ENCODE peak calls at places on chromosomes 13 and 19, in seven cellular contexts. Q, A, D, R, N, S and P are unnamed samples.

GRCh38 chr13:20165417-20166257 is 4.8 kb upstream of the GJA3 start:
- DNase-seq in Q (no peak), A (no peak), D (no peak), R (no peak), N (no peak), S (no peak), P (no peak)

GRCh38 chr19:8552810-8553209 is 24.4 kb downstream of the MYO1F start:
- DNase-seq in Q (no peak), A (no peak), D (no peak), R (peak), N (no peak), S (no peak), P (peak)

GRCh38 chr19:10279737-10280442 is 6.9 kb upstream of the ICAM4 start:
- DNase-seq in Q (no peak), A (no peak), D (no peak), R (no peak), N (no peak), S (no peak), P (no peak)

GRCh38 chr13:93217701-93218100 is 8.9 kb upstream of the GPC6 start:
- DNase-seq in Q (no peak), A (no peak), D (no peak), R (no peak), N (no peak), S (no peak), P (no peak)

GRCh38 chr13:98769736-98770135 is 17.3 kb upstream of the SLC15A1 start:
- DNase-seq in Q (no peak), A (no peak), D (no peak), R (no peak), N (no peak), S (no peak), P (no peak)

GRCh38 chr13:73138276-73138950 is 79.6 kb downstream of the KLF5 start:
- DNase-seq in Q (no peak), A (no peak), D (no peak), R (no peak), N (no peak), S (no peak), P (no peak)

GRCh38 chr13:98481511-98481951 is 95.4 kb downstream of the STK24 start:
- DNase-seq in Q (no peak), A (no peak), D (no peak), R (no peak), N (peak), S (no peak), P (no peak)

GRCh38 chr13:82330499-82330898 is 1551.8 kb downstream of the SLITRK1 start:
- DNase-seq in Q (no peak), A (no peak), D (no peak), R (peak), N (no peak), S (no peak), P (peak)

GRCh38 chr13:41544824-41545707 is 87.7 kb downstream of the RGCC start:
- DNase-seq in Q (no peak), A (no peak), D (no peak), R (no peak), N (no peak), S (no peak), P (no peak)

GRCh38 chr13:59112375-59112774 is 1051.4 kb downstream of the DIAPH3 start:
- DNase-seq in Q (no peak), A (no peak), D (peak), R (no peak), N (no peak), S (peak), P (no peak)